ENCODE peak calls at places on chromosomes 16 and 17, in six cellular contexts. One of them, this sample, is unnamed.

GRCh38 chr17:34981538-34982241 is 1.4 kb downstream of the LIG3 start:
- DNase-seq in esophagus squamous epithelium: no peak
- DNase-seq in NCI-H1105 treated with DMSO at 0.1 percent for 48 hours: peak; percentile 37
- DNase-seq in T follicular helper cell: no peak
- DNase-seq in lung: no peak
- DNase-seq in cardiac fibroblast: peak; percentile 26
- DNase-seq in this sample: no peak

GRCh38 chr16:76527244-76527643 is 250.0 kb downstream of the CNTNAP4 start:
- DNase-seq in esophagus squamous epithelium: no peak
- DNase-seq in NCI-H1105 treated with DMSO at 0.1 percent for 48 hours: no peak
- DNase-seq in T follicular helper cell: no peak
- DNase-seq in lung: no peak
- DNase-seq in cardiac fibroblast: no peak
- DNase-seq in this sample: no peak

GRCh38 chr16:10941127-10941933 is 938 bp downstream of the DEXI start:
- DNase-seq in esophagus squamous epithelium: no peak
- DNase-seq in NCI-H1105 treated with DMSO at 0.1 percent for 48 hours: no peak
- DNase-seq in T follicular helper cell: no peak
- DNase-seq in lung: no peak
- DNase-seq in cardiac fibroblast: no peak
- DNase-seq in this sample: no peak

GRCh38 chr17:77553459-77554066 is 404.9 kb upstream of the TNRC6C start:
- DNase-seq in esophagus squamous epithelium: no peak
- DNase-seq in NCI-H1105 treated with DMSO at 0.1 percent for 48 hours: no peak
- DNase-seq in T follicular helper cell: no peak
- DNase-seq in lung: no peak
- DNase-seq in cardiac fibroblast: no peak
- DNase-seq in this sample: no peak

GRCh38 chr17:42154514-42154883 is 290 bp downstream of the RAB5C start:
- DNase-seq in esophagus squamous epithelium: no peak
- DNase-seq in NCI-H1105 treated with DMSO at 0.1 percent for 48 hours: no peak
- DNase-seq in T follicular helper cell: no peak
- DNase-seq in lung: no peak
- DNase-seq in cardiac fibroblast: no peak
- DNase-seq in this sample: no peak

GRCh38 chr16:57261806-57262205 is 16.7 kb downstream of the ARL2BP start:
- DNase-seq in esophagus squamous epithelium: no peak
- DNase-seq in NCI-H1105 treated with DMSO at 0.1 percent for 48 hours: no peak
- DNase-seq in T follicular helper cell: no peak
- DNase-seq in lung: no peak
- DNase-seq in cardiac fibroblast: no peak
- DNase-seq in this sample: no peak

GRCh38 chr16:57145964-57146647 is 39.7 kb downstream of the PSME3IP1 start:
- DNase-seq in esophagus squamous epithelium: no peak
- DNase-seq in NCI-H1105 treated with DMSO at 0.1 percent for 48 hours: no peak
- DNase-seq in T follicular helper cell: no peak
- DNase-seq in lung: no peak
- DNase-seq in cardiac fibroblast: no peak
- DNase-seq in this sample: no peak

GRCh38 chr17:79830303-79830702 is 8.9 kb downstream of the CBX4 start:
- DNase-seq in esophagus squamous epithelium: no peak
- DNase-seq in NCI-H1105 treated with DMSO at 0.1 percent for 48 hours: no peak
- DNase-seq in T follicular helper cell: no peak
- DNase-seq in lung: no peak
- DNase-seq in cardiac fibroblast: no peak
- DNase-seq in this sample: no peak

GRCh38 chr17:8623591-8623990 is 6.9 kb downstream of the MYH10 start:
- DNase-seq in esophagus squamous epithelium: no peak
- DNase-seq in NCI-H1105 treated with DMSO at 0.1 percent for 48 hours: no peak
- DNase-seq in T follicular helper cell: no peak
- DNase-seq in lung: no peak
- DNase-seq in cardiac fibroblast: no peak
- DNase-seq in this sample: no peak

GRCh38 chr16:85602831-85603755 is 10.0 kb upstream of the GSE1 start:
- DNase-seq in esophagus squamous epithelium: no peak
- DNase-seq in NCI-H1105 treated with DMSO at 0.1 percent for 48 hours: peak; percentile 68
- DNase-seq in T follicular helper cell: no peak
- DNase-seq in lung: no peak
- DNase-seq in cardiac fibroblast: no peak
- DNase-seq in this sample: no peak

This sample was measured in ascending aorta.